ENCODE peak calls at places on chromosomes 5 and 9, in seven cellular contexts. One of them, this sample, is unnamed.

GRCh38 chr5:143179126-143179740 is 224.3 kb downstream of the NR3C1 start:
- DNase-seq in coronary artery: no peak
- DNase-seq in left ventricle myocardium inferior: no peak
- DNase-seq in cardiac fibroblast: no peak
- DNase-seq in AG04450: no peak
- DNase-seq in GM13976: no peak
- DNase-seq in GM12865: no peak
- DNase-seq in this sample: no peak

GRCh38 chr9:74025402-74025894 is 471.7 kb upstream of the RORB start:
- DNase-seq in coronary artery: no peak
- DNase-seq in left ventricle myocardium inferior: no peak
- DNase-seq in cardiac fibroblast: peak; percentile 53
- DNase-seq in AG04450: no peak
- DNase-seq in GM13976: no peak
- DNase-seq in GM12865: no peak
- DNase-seq in this sample: no peak

GRCh38 chr9:16627967-16628366 is 242.5 kb downstream of the BNC2 start:
- DNase-seq in coronary artery: no peak
- DNase-seq in left ventricle myocardium inferior: peak; percentile 40
- DNase-seq in cardiac fibroblast: peak; percentile 93
- DNase-seq in AG04450: peak; percentile 88
- DNase-seq in GM13976: no peak
- DNase-seq in GM12865: peak; percentile 34
- DNase-seq in this sample: no peak

GRCh38 chr5:163259495-163259894 is 177.9 kb upstream of the CCNG1 start:
- DNase-seq in coronary artery: no peak
- DNase-seq in left ventricle myocardium inferior: no peak
- DNase-seq in cardiac fibroblast: no peak
- DNase-seq in AG04450: no peak
- DNase-seq in GM13976: no peak
- DNase-seq in GM12865: no peak
- DNase-seq in this sample: no peak

GRCh38 chr9:112011051-112011620 is 114.5 kb downstream of the UGCG start:
- DNase-seq in coronary artery: no peak
- DNase-seq in left ventricle myocardium inferior: no peak
- DNase-seq in cardiac fibroblast: no peak
- DNase-seq in AG04450: no peak
- DNase-seq in GM13976: no peak
- DNase-seq in GM12865: no peak
- DNase-seq in this sample: no peak

GRCh38 chr5:95759634-95760033 is 28.5 kb downstream of the RHOBTB3 start:
- DNase-seq in coronary artery: no peak
- DNase-seq in left ventricle myocardium inferior: no peak
- DNase-seq in cardiac fibroblast: peak; percentile 43
- DNase-seq in AG04450: peak; percentile 32
- DNase-seq in GM13976: no peak
- DNase-seq in GM12865: no peak
- DNase-seq in this sample: no peak

GRCh38 chr9:104118916-104119315 is 24.8 kb downstream of the SMC2 start:
- DNase-seq in coronary artery: no peak
- DNase-seq in left ventricle myocardium inferior: no peak
- DNase-seq in cardiac fibroblast: no peak
- DNase-seq in AG04450: no peak
- DNase-seq in GM13976: no peak
- DNase-seq in GM12865: no peak
- DNase-seq in this sample: no peak

GRCh38 chr9:127463382-127463781 is 12.1 kb downstream of the LRSAM1 start:
- DNase-seq in coronary artery: no peak
- DNase-seq in left ventricle myocardium inferior: no peak
- DNase-seq in cardiac fibroblast: no peak
- DNase-seq in AG04450: no peak
- DNase-seq in GM13976: no peak
- DNase-seq in GM12865: no peak
- DNase-seq in this sample: no peak

GRCh38 chr9:97744710-97745708 is 47.9 kb upstream of the XPA start:
- DNase-seq in coronary artery: no peak
- DNase-seq in left ventricle myocardium inferior: no peak
- DNase-seq in cardiac fibroblast: no peak
- DNase-seq in AG04450: no peak
- DNase-seq in GM13976: no peak
- DNase-seq in GM12865: no peak
- DNase-seq in this sample: peak; percentile 54

GRCh38 chr5:90558344-90559192 is at the start of gene ADGRV1:
- DNase-seq in coronary artery: no peak
- DNase-seq in left ventricle myocardium inferior: peak; percentile 16
- DNase-seq in cardiac fibroblast: peak; percentile 61
- DNase-seq in AG04450: no peak
- DNase-seq in GM13976: peak; percentile 43
- DNase-seq in GM12865: no peak
- DNase-seq in this sample: peak; percentile 86

GRCh38 chr9:129373361-129373760 is 195.3 kb upstream of the IER5L start:
- DNase-seq in coronary artery: no peak
- DNase-seq in left ventricle myocardium inferior: no peak
- DNase-seq in cardiac fibroblast: no peak
- DNase-seq in AG04450: no peak
- DNase-seq in GM13976: no peak
- DNase-seq in GM12865: no peak
- DNase-seq in this sample: no peak

GRCh38 chr5:14472986-14473567 is 108.5 kb upstream of the OTULINL start:
- DNase-seq in coronary artery: no peak
- DNase-seq in left ventricle myocardium inferior: no peak
- DNase-seq in cardiac fibroblast: peak; percentile 24
- DNase-seq in AG04450: no peak
- DNase-seq in GM13976: no peak
- DNase-seq in GM12865: no peak
- DNase-seq in this sample: no peak

DNA sequence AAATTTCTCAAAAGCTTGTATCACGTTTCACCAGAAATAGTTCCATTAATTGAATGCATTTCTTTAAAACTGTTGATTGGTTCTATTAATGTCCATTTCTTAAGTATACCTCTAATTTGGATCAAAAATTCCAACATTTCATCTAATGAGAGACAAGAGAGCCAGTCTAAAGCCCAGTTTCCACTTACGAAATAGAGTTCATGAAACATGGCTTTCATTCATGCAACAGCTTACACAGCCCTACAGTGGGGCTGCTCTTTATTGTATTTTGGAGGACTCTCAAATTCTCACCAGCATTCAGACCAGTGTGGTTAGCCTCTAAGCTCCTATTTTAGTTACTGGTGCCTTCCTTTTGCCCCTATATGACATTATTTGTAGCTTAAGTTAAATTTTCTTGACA is 566.9 kb upstream of the RGMB start:
- DNase-seq in coronary artery: no peak
- DNase-seq in left ventricle myocardium inferior: no peak
- DNase-seq in cardiac fibroblast: no peak
- DNase-seq in AG04450: no peak
- DNase-seq in GM13976: no peak
- DNase-seq in GM12865: no peak
- DNase-seq in this sample: no peak
- TF ChIP-seq CTCF in coronary artery: no peak
- TF ChIP-seq CTCF in left ventricle myocardium inferior: no peak
- TF ChIP-seq CTCF in cardiac fibroblast: no peak
- TF ChIP-seq CTCF in AG04450: no peak
- TF ChIP-seq CTCF in GM13976: no peak
- TF ChIP-seq CTCF in GM12865: no peak
- TF ChIP-seq CTCF in this sample: no peak

GRCh38 chr5:79773612-79774011 is 84.0 kb downstream of the CMYA5 start:
- DNase-seq in coronary artery: no peak
- DNase-seq in left ventricle myocardium inferior: no peak
- DNase-seq in cardiac fibroblast: no peak
- DNase-seq in AG04450: no peak
- DNase-seq in GM13976: no peak
- DNase-seq in GM12865: no peak
- DNase-seq in this sample: no peak

GRCh38 chr5:79774855-79775237 is 85.2 kb downstream of the CMYA5 start:
- DNase-seq in coronary artery: no peak
- DNase-seq in left ventricle myocardium inferior: no peak
- DNase-seq in cardiac fibroblast: no peak
- DNase-seq in AG04450: no peak
- DNase-seq in GM13976: no peak
- DNase-seq in GM12865: no peak
- DNase-seq in this sample: no peak

GRCh38 chr5:79772651-79773050 is 83.0 kb downstream of the CMYA5 start:
- DNase-seq in coronary artery: no peak
- DNase-seq in left ventricle myocardium inferior: no peak
- DNase-seq in cardiac fibroblast: no peak
- DNase-seq in AG04450: no peak
- DNase-seq in GM13976: no peak
- DNase-seq in GM12865: no peak
- DNase-seq in this sample: no peak

GRCh38 chr5:79771387-79771786 is 81.8 kb downstream of the CMYA5 start:
- DNase-seq in coronary artery: no peak
- DNase-seq in left ventricle myocardium inferior: no peak
- DNase-seq in cardiac fibroblast: no peak
- DNase-seq in AG04450: no peak
- DNase-seq in GM13976: no peak
- DNase-seq in GM12865: no peak
- DNase-seq in this sample: no peak

GRCh38 chr5:79774171-79774854 is 84.7 kb downstream of the CMYA5 start:
- DNase-seq in coronary artery: no peak
- DNase-seq in left ventricle myocardium inferior: no peak
- DNase-seq in cardiac fibroblast: peak; percentile 26
- DNase-seq in AG04450: no peak
- DNase-seq in GM13976: peak; percentile 37
- DNase-seq in GM12865: peak; percentile 41
- DNase-seq in this sample: no peak
- TF ChIP-seq CTCF in coronary artery: no peak
- TF ChIP-seq CTCF in left ventricle myocardium inferior: peak; percentile 41
- TF ChIP-seq CTCF in cardiac fibroblast: peak; percentile 25
- TF ChIP-seq CTCF in AG04450: peak; percentile 34
- TF ChIP-seq CTCF in GM13976: peak; percentile 30
- TF ChIP-seq CTCF in GM12865: peak; percentile 25
- TF ChIP-seq CTCF in this sample: peak; percentile 25

GRCh38 chr5:454936-455335 is 12.0 kb downstream of the EXOC3 start:
- DNase-seq in coronary artery: peak; percentile 68
- DNase-seq in left ventricle myocardium inferior: peak; percentile 11
- DNase-seq in cardiac fibroblast: no peak
- DNase-seq in AG04450: no peak
- DNase-seq in GM13976: no peak
- DNase-seq in GM12865: no peak
- DNase-seq in this sample: no peak
- TF ChIP-seq CTCF in coronary artery: no peak
- TF ChIP-seq CTCF in left ventricle myocardium inferior: no peak
- TF ChIP-seq CTCF in cardiac fibroblast: no peak
- TF ChIP-seq CTCF in AG04450: no peak
- TF ChIP-seq CTCF in GM13976: no peak
- TF ChIP-seq CTCF in GM12865: no peak
- TF ChIP-seq CTCF in this sample: no peak

GRCh38 chr9:117073539-117074336 is 341.1 kb downstream of the ASTN2 start:
- DNase-seq in coronary artery: no peak
- DNase-seq in left ventricle myocardium inferior: no peak
- DNase-seq in cardiac fibroblast: peak; percentile 27
- DNase-seq in AG04450: no peak
- DNase-seq in GM13976: peak; percentile 59
- DNase-seq in GM12865: peak; percentile 34
- DNase-seq in this sample: no peak
- TF ChIP-seq CTCF in coronary artery: no peak
- TF ChIP-seq CTCF in left ventricle myocardium inferior: peak; percentile 40
- TF ChIP-seq CTCF in cardiac fibroblast: peak; percentile 35
- TF ChIP-seq CTCF in AG04450: peak; percentile 40
- TF ChIP-seq CTCF in GM13976: peak; percentile 34
- TF ChIP-seq CTCF in GM12865: peak; percentile 58
- TF ChIP-seq CTCF in this sample: peak; percentile 49

GRCh38 chr5:179343902-179344300 is 1.4 kb downstream of the ADAMTS2 start:
- DNase-seq in coronary artery: no peak
- DNase-seq in left ventricle myocardium inferior: no peak
- DNase-seq in cardiac fibroblast: peak; percentile 69
- DNase-seq in AG04450: no peak
- DNase-seq in GM13976: no peak
- DNase-seq in GM12865: no peak
- DNase-seq in this sample: no peak

GRCh38 chr5:179343021-179343781 is 2.1 kb downstream of the ADAMTS2 start:
- DNase-seq in coronary artery: no peak
- DNase-seq in left ventricle myocardium inferior: no peak
- DNase-seq in cardiac fibroblast: no peak
- DNase-seq in AG04450: no peak
- DNase-seq in GM13976: no peak
- DNase-seq in GM12865: no peak
- DNase-seq in this sample: no peak

GRCh38 chr5:179344301-179345178 is 721 bp downstream of the ADAMTS2 start:
- DNase-seq in coronary artery: no peak
- DNase-seq in left ventricle myocardium inferior: no peak
- DNase-seq in cardiac fibroblast: peak; percentile 23
- DNase-seq in AG04450: no peak
- DNase-seq in GM13976: no peak
- DNase-seq in GM12865: no peak
- DNase-seq in this sample: no peak

GRCh38 chr5:179340465-179340864 is 4.8 kb downstream of the ADAMTS2 start:
- DNase-seq in coronary artery: no peak
- DNase-seq in left ventricle myocardium inferior: no peak
- DNase-seq in cardiac fibroblast: no peak
- DNase-seq in AG04450: no peak
- DNase-seq in GM13976: no peak
- DNase-seq in GM12865: no peak
- DNase-seq in this sample: no peak

DNA sequence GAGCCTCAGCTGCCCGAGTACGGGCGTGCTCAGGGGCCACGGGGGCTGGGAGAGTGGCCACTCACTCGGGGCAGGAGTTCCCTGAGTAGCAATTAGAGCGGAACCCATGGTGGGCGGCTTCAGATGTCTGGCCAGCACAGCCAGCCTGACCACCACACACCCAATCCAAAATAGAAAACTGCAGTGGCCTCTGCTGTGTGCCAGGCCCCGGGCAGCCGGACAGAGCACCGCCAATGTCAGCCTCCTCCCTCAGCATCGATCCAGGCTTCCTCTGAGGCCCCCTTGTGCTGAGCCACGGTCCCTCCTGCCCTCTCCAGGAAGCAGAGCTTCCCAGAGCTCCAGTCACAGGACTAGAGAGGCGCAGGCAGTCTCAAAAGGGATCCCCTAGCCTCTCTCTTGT is 2.7 kb downstream of the ADAMTS2 start:
- DNase-seq in coronary artery: no peak
- DNase-seq in left ventricle myocardium inferior: no peak
- DNase-seq in cardiac fibroblast: peak; percentile 78
- DNase-seq in AG04450: no peak
- DNase-seq in GM13976: no peak
- DNase-seq in GM12865: no peak
- DNase-seq in this sample: no peak
- TF ChIP-seq CTCF in coronary artery: no peak
- TF ChIP-seq CTCF in left ventricle myocardium inferior: no peak
- TF ChIP-seq CTCF in cardiac fibroblast: peak; percentile 67
- TF ChIP-seq CTCF in AG04450: peak; percentile 59
- TF ChIP-seq CTCF in GM13976: no peak
- TF ChIP-seq CTCF in GM12865: no peak
- TF ChIP-seq CTCF in this sample: no peak

GRCh38 chr5:78056901-78057514 is 237.5 kb downstream of the AP3B1 start:
- DNase-seq in coronary artery: no peak
- DNase-seq in left ventricle myocardium inferior: no peak
- DNase-seq in cardiac fibroblast: peak; percentile 66
- DNase-seq in AG04450: no peak
- DNase-seq in GM13976: no peak
- DNase-seq in GM12865: no peak
- DNase-seq in this sample: no peak
- TF ChIP-seq CTCF in coronary artery: no peak
- TF ChIP-seq CTCF in left ventricle myocardium inferior: no peak
- TF ChIP-seq CTCF in cardiac fibroblast: peak; percentile 16
- TF ChIP-seq CTCF in AG04450: peak; percentile 4
- TF ChIP-seq CTCF in GM13976: no peak
- TF ChIP-seq CTCF in GM12865: no peak
- TF ChIP-seq CTCF in this sample: peak; percentile 16